ENCODE peak calls at places on chromosomes 11 and 22, in eight cellular contexts. S, N, J, A, M, E, G and F are unnamed samples.

GRCh38 chr11:63534076-63534475 is 2.5 kb upstream of the PLAAT4 start:
- DNase-seq in S (no peak), N (no peak), J (no peak), A (no peak), M (no peak), E (no peak), G (no peak), F (no peak)

GRCh38 chr11:2942447-2942846 is 13.2 kb upstream of the PHLDA2 start:
- DNase-seq in S (peak), N (no peak), J (no peak), A (no peak), M (no peak), E (no peak), G (no peak), F (no peak)

GRCh38 chr22:33296941-33297340 is 238.8 kb upstream of the SYN3 start:
- DNase-seq in S (no peak), N (no peak), J (no peak), A (no peak), M (no peak), E (no peak), G (no peak), F (no peak)

GRCh38 chr11:125979521-125979920 is 33.7 kb downstream of the VSIG10L2 start:
- DNase-seq in S (no peak), N (no peak), J (no peak), A (no peak), M (no peak), E (no peak), G (no peak), F (no peak)

GRCh38 chr22:35587447-35587870 is 29.7 kb downstream of the MB start:
- DNase-seq in S (peak), N (peak), J (peak), A (peak), M (no peak), E (no peak), G (no peak), F (no peak)

GRCh38 chr11:132914600-132914999 is 617.7 kb downstream of the OPCML start:
- DNase-seq in S (no peak), N (no peak), J (no peak), A (no peak), M (no peak), E (no peak), G (no peak), F (no peak)

GRCh38 chr22:47063606-47064005 is 301.2 kb downstream of the TBC1D22A start:
- DNase-seq in S (no peak), N (no peak), J (no peak), A (no peak), M (no peak), E (no peak), G (no peak), F (no peak)

GRCh38 chr11:36513965-36514364 is 3.9 kb upstream of the TRAF6 start:
- DNase-seq in S (no peak), N (no peak), J (no peak), A (no peak), M (no peak), E (no peak), G (no peak), F (no peak)

GRCh38 chr11:40867991-40868685 is 591.3 kb downstream of the LRRC4C start:
- DNase-seq in S (no peak), N (no peak), J (no peak), A (no peak), M (no peak), E (no peak), G (no peak), F (no peak)

GRCh38 chr11:35305670-35306382 is 113.5 kb downstream of the SLC1A2 start:
- DNase-seq in S (no peak), N (no peak), J (no peak), A (no peak), M (peak), E (no peak), G (peak), F (no peak)

GRCh38 chr22:26718905-26719304 is 61.5 kb downstream of the MIAT start:
- DNase-seq in S (no peak), N (no peak), J (no peak), A (no peak), M (peak), E (no peak), G (no peak), F (no peak)

GRCh38 chr11:115941044-115941443 is 436.8 kb upstream of the CADM1 start:
- DNase-seq in S (no peak), N (no peak), J (no peak), A (no peak), M (no peak), E (no peak), G (no peak), F (no peak)

GRCh38 chr22:24526191-24526590 is 28.7 kb downstream of the GUCD1 start:
- DNase-seq in S (no peak), N (no peak), J (no peak), A (no peak), M (no peak), E (no peak), G (no peak), F (no peak)

GRCh38 chr11:102289510-102290078 is 27.7 kb upstream of the BIRC3 start:
- DNase-seq in S (no peak), N (no peak), J (no peak), A (no peak), M (no peak), E (no peak), G (no peak), F (no peak)

GRCh38 chr11:3738241-3738640 is 59.1 kb downstream of the NUP98 start:
- DNase-seq in S (no peak), N (no peak), J (no peak), A (no peak), M (no peak), E (no peak), G (no peak), F (no peak)

GRCh38 chr11:61888043-61888442 is 3.3 kb downstream of the FADS3 start:
- DNase-seq in S (peak), N (peak), J (no peak), A (peak), M (peak), E (peak), G (no peak), F (peak)

GRCh38 chr11:128463975-128464374 is 123.4 kb downstream of the ETS1 start:
- DNase-seq in S (no peak), N (no peak), J (no peak), A (no peak), M (peak), E (no peak), G (no peak), F (no peak)

GRCh38 chr11:129192150-129192549 is at the start of gene ARHGAP32:
- DNase-seq in S (no peak), N (no peak), J (no peak), A (no peak), M (no peak), E (no peak), G (no peak), F (no peak)

GRCh38 chr11:119101759-119102423 is at the start of gene DPAGT1:
- DNase-seq in S (peak), N (peak), J (peak), A (peak), M (peak), E (peak), G (peak), F (peak)

GRCh38 chr11:102347526-102348331 is 715 bp downstream of the BIRC2 start:
- DNase-seq in S (no peak), N (no peak), J (no peak), A (no peak), M (peak), E (peak), G (peak), F (no peak)

GRCh38 chr22:39463931-39464390 is 7.1 kb downstream of the MGAT3 start:
- DNase-seq in S (peak), N (peak), J (peak), A (no peak), M (no peak), E (no peak), G (no peak), F (no peak)

GRCh38 chr11:9015677-9016076 is 11.9 kb upstream of the NRIP3 start:
- DNase-seq in S (no peak), N (peak), J (peak), A (peak), M (peak), E (peak), G (peak), F (no peak)

GRCh38 chr22:19175026-19175601 is 3.4 kb downstream of the SLC25A1 start:
- DNase-seq in S (no peak), N (no peak), J (no peak), A (no peak), M (no peak), E (no peak), G (no peak), F (no peak)

GRCh38 chr11:43119275-43119970 is 192.4 kb upstream of the API5 start:
- DNase-seq in S (no peak), N (no peak), J (no peak), A (no peak), M (no peak), E (no peak), G (no peak), F (no peak)

GRCh38 chr11:68999093-68999747 is 13.8 kb downstream of the MRGPRF start:
- DNase-seq in S (peak), N (no peak), J (no peak), A (no peak), M (no peak), E (no peak), G (no peak), F (no peak)

GRCh38 chr11:35605691-35606090 is 12.6 kb upstream of the FJX1 start:
- DNase-seq in S (peak), N (peak), J (no peak), A (peak), M (no peak), E (peak), G (no peak), F (no peak)

GRCh38 chr11:46010100-46010499 is 87.6 kb downstream of the LARGE2 start:
- DNase-seq in S (no peak), N (no peak), J (no peak), A (no peak), M (no peak), E (no peak), G (no peak), F (no peak)

GRCh38 chr22:37634505-37635002 is 4.9 kb upstream of the SH3BP1 start:
- DNase-seq in S (no peak), N (no peak), J (no peak), A (no peak), M (no peak), E (no peak), G (no peak), F (no peak)

GRCh38 chr11:68669301-68670090 is 14.8 kb upstream of the GAL start:
- DNase-seq in S (peak), N (no peak), J (no peak), A (no peak), M (no peak), E (no peak), G (peak), F (peak)

GRCh38 chr11:34632105-34632780 is 11.3 kb downstream of the EHF start:
- DNase-seq in S (no peak), N (peak), J (peak), A (no peak), M (no peak), E (no peak), G (no peak), F (no peak)

GRCh38 chr22:23485490-23485889 is 94.6 kb downstream of the IGLL1 start:
- DNase-seq in S (no peak), N (no peak), J (no peak), A (no peak), M (no peak), E (no peak), G (no peak), F (no peak)

GRCh38 chr11:75341583-75341982 is 9.9 kb downstream of the ARRB1 start:
- DNase-seq in S (no peak), N (no peak), J (no peak), A (no peak), M (no peak), E (no peak), G (no peak), F (no peak)

GRCh38 chr11:75337195-75337654 is 14.2 kb downstream of the ARRB1 start:
- DNase-seq in S (no peak), N (no peak), J (no peak), A (no peak), M (peak), E (no peak), G (no peak), F (no peak)

GRCh38 chr11:75334976-75335375 is 16.5 kb downstream of the ARRB1 start:
- DNase-seq in S (no peak), N (no peak), J (no peak), A (no peak), M (no peak), E (no peak), G (no peak), F (no peak)

GRCh38 chr11:75339685-75340409 is 11.6 kb downstream of the ARRB1 start:
- DNase-seq in S (no peak), N (no peak), J (no peak), A (no peak), M (no peak), E (no peak), G (no peak), F (no peak)

GRCh38 chr11:75338516-75339218 is 12.8 kb downstream of the ARRB1 start:
- DNase-seq in S (no peak), N (no peak), J (no peak), A (no peak), M (peak), E (no peak), G (no peak), F (no peak)
- H3K27ac ChIP-seq in S (peak), N (peak), J (peak), A (peak), M (no peak), E (no peak), G (no peak), F (no peak)

GRCh38 chr11:660281-660680 is 23.2 kb downstream of the DRD4 start:
- DNase-seq in S (no peak), N (no peak), J (no peak), A (no peak), M (no peak), E (no peak), G (no peak), F (no peak)

GRCh38 chr11:665062-665706 is 28.1 kb downstream of the DRD4 start:
- DNase-seq in S (no peak), N (no peak), J (no peak), A (no peak), M (no peak), E (no peak), G (no peak), F (no peak)

GRCh38 chr11:660681-661444 is 23.8 kb downstream of the DRD4 start:
- DNase-seq in S (no peak), N (no peak), J (no peak), A (no peak), M (no peak), E (no peak), G (no peak), F (no peak)

GRCh38 chr11:665707-666281 is 28.7 kb downstream of the DRD4 start:
- DNase-seq in S (no peak), N (no peak), J (no peak), A (no peak), M (no peak), E (no peak), G (no peak), F (no peak)

DNA sequence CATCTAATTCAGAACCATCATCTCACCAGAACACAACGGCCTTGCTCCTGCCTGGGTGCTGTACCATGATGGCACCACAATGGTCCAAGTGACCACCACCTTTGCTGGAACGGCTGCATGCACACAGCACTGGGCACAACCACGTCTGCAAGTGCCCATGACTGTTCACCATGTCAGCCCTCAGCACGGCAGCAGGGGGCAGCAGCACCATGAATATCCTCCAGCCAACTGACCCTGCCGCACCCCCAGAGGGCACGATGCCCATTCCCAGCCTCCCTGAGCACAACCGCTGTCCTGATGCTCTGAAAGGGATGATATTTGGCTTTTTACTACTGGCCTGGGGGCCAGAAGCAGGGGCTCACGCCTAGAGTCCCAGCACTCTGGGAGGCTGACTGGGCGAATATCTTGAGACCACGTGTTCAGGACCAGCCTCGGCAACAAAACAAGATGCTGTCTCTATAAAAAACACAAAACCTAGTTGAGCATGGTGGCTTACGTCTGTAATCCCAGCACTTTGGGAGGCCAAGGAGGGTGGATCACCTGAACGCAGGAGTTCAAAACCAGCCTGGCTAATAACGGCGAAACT is 25.7 kb downstream of the DRD4 start:
- DNase-seq in S (peak), N (peak), J (peak), A (peak), M (peak), E (peak), G (peak), F (no peak)
- H3K27ac ChIP-seq in S (no peak), N (no peak), J (no peak), A (no peak), M (no peak), E (no peak), G (no peak), F (no peak)

GRCh38 chr11:105164226-105164625 is 24.7 kb upstream of the CARD18 start:
- DNase-seq in S (no peak), N (no peak), J (no peak), A (no peak), M (no peak), E (no peak), G (no peak), F (no peak)
- H3K27ac ChIP-seq in S (no peak), N (no peak), J (no peak), A (no peak), M (no peak), E (no peak), G (no peak), F (no peak)

DNA sequence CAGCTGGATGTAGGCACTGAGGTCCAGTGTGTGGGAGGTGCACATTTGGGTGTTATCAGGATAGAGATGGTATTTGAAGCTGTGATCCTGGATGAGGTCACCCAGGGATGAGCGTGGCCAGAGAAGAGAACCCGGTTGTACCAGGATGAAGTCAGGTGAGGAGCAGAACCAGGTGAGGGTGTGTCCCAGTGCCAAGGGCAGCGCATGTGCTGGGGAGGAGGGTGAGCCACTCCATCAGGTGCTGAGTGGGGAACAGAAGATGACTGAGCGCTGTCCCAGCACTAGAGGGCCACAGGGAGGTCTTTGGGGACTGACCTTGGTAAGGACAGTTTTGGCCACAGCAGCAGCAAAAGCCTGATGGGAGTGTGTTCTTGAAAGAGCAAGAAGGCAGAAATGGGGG is 2.7 kb downstream of the ARL2 start:
- DNase-seq in S (no peak), N (no peak), J (no peak), A (no peak), M (no peak), E (no peak), G (no peak), F (no peak)
- H3K27ac ChIP-seq in S (no peak), N (no peak), J (no peak), A (no peak), M (no peak), E (no peak), G (no peak), F (no peak)